ENCODE peak calls at places on chromosomes 3 and 15, in eight cellular contexts. One of them, this sample, is unnamed.

GRCh38 chr3:98246142-98246541 is 17.9 kb upstream of the OR5H6 start:
- DNase-seq in hepatic stellate cell: no peak
- DNase-seq in cardiac muscle cell: no peak
- DNase-seq in AG09309: no peak
- DNase-seq in effector CD4-positive, alpha-beta T cell: no peak
- DNase-seq in glutamatergic neuron: no peak
- DNase-seq in NCI-H446 treated with DMSO at 0.1 percent for 48 hours: no peak
- DNase-seq in D341Med: no peak
- DNase-seq in this sample: no peak

GRCh38 chr3:123692041-123692440 is 107.2 kb upstream of the HACD2 start:
- DNase-seq in hepatic stellate cell: no peak
- DNase-seq in cardiac muscle cell: no peak
- DNase-seq in AG09309: no peak
- DNase-seq in effector CD4-positive, alpha-beta T cell: no peak
- DNase-seq in glutamatergic neuron: no peak
- DNase-seq in NCI-H446 treated with DMSO at 0.1 percent for 48 hours: no peak
- DNase-seq in D341Med: no peak
- DNase-seq in this sample: no peak

GRCh38 chr3:114089675-114090074 is 33.1 kb downstream of the QTRT2 start:
- DNase-seq in hepatic stellate cell: no peak
- DNase-seq in cardiac muscle cell: no peak
- DNase-seq in AG09309: no peak
- DNase-seq in effector CD4-positive, alpha-beta T cell: no peak
- DNase-seq in glutamatergic neuron: no peak
- DNase-seq in NCI-H446 treated with DMSO at 0.1 percent for 48 hours: no peak
- DNase-seq in D341Med: no peak
- DNase-seq in this sample: no peak

GRCh38 chr3:30658328-30659052 is 52.1 kb downstream of the TGFBR2 start:
- DNase-seq in hepatic stellate cell: peak
- DNase-seq in cardiac muscle cell: no peak
- DNase-seq in AG09309: no peak
- DNase-seq in effector CD4-positive, alpha-beta T cell: peak
- DNase-seq in glutamatergic neuron: no peak
- DNase-seq in NCI-H446 treated with DMSO at 0.1 percent for 48 hours: no peak
- DNase-seq in D341Med: no peak
- DNase-seq in this sample: no peak

GRCh38 chr3:149801639-149802038 is 9.3 kb upstream of the ANKUB1 start:
- DNase-seq in hepatic stellate cell: no peak
- DNase-seq in cardiac muscle cell: no peak
- DNase-seq in AG09309: no peak
- DNase-seq in effector CD4-positive, alpha-beta T cell: no peak
- DNase-seq in glutamatergic neuron: no peak
- DNase-seq in NCI-H446 treated with DMSO at 0.1 percent for 48 hours: no peak
- DNase-seq in D341Med: no peak
- DNase-seq in this sample: no peak

GRCh38 chr15:62497356-62497755 is 332.3 kb upstream of the C2CD4B start:
- DNase-seq in hepatic stellate cell: no peak
- DNase-seq in cardiac muscle cell: no peak
- DNase-seq in AG09309: peak
- DNase-seq in effector CD4-positive, alpha-beta T cell: no peak
- DNase-seq in glutamatergic neuron: no peak
- DNase-seq in NCI-H446 treated with DMSO at 0.1 percent for 48 hours: no peak
- DNase-seq in D341Med: no peak
- DNase-seq in this sample: no peak

GRCh38 chr3:129428382-129429079 is at the start of gene EFCAB12:
- DNase-seq in hepatic stellate cell: peak
- DNase-seq in cardiac muscle cell: peak
- DNase-seq in AG09309: peak
- DNase-seq in effector CD4-positive, alpha-beta T cell: peak
- DNase-seq in glutamatergic neuron: peak
- DNase-seq in NCI-H446 treated with DMSO at 0.1 percent for 48 hours: peak
- DNase-seq in D341Med: peak
- DNase-seq in this sample: peak

GRCh38 chr3:30693470-30694120 is 87.2 kb downstream of the TGFBR2 start:
- DNase-seq in hepatic stellate cell: peak
- DNase-seq in cardiac muscle cell: peak
- DNase-seq in AG09309: peak
- DNase-seq in effector CD4-positive, alpha-beta T cell: peak
- DNase-seq in glutamatergic neuron: no peak
- DNase-seq in NCI-H446 treated with DMSO at 0.1 percent for 48 hours: peak
- DNase-seq in D341Med: peak
- DNase-seq in this sample: peak

GRCh38 chr3:183114779-183115178 is 15.5 kb upstream of the MCCC1 start:
- DNase-seq in hepatic stellate cell: no peak
- DNase-seq in cardiac muscle cell: no peak
- DNase-seq in AG09309: no peak
- DNase-seq in effector CD4-positive, alpha-beta T cell: no peak
- DNase-seq in glutamatergic neuron: no peak
- DNase-seq in NCI-H446 treated with DMSO at 0.1 percent for 48 hours: no peak
- DNase-seq in D341Med: no peak
- DNase-seq in this sample: no peak

GRCh38 chr15:68387288-68388143 is 44.4 kb downstream of the ITGA11 start:
- DNase-seq in hepatic stellate cell: no peak
- DNase-seq in cardiac muscle cell: no peak
- DNase-seq in AG09309: no peak
- DNase-seq in effector CD4-positive, alpha-beta T cell: no peak
- DNase-seq in glutamatergic neuron: no peak
- DNase-seq in NCI-H446 treated with DMSO at 0.1 percent for 48 hours: no peak
- DNase-seq in D341Med: no peak
- DNase-seq in this sample: no peak

GRCh38 chr3:184985586-184985985 is 167.3 kb downstream of the C3orf70 start:
- DNase-seq in hepatic stellate cell: no peak
- DNase-seq in cardiac muscle cell: no peak
- DNase-seq in AG09309: no peak
- DNase-seq in effector CD4-positive, alpha-beta T cell: no peak
- DNase-seq in glutamatergic neuron: no peak
- DNase-seq in NCI-H446 treated with DMSO at 0.1 percent for 48 hours: no peak
- DNase-seq in D341Med: no peak
- DNase-seq in this sample: no peak

GRCh38 chr3:122961146-122961545 is 66.4 kb downstream of the SEMA5B start:
- DNase-seq in hepatic stellate cell: no peak
- DNase-seq in cardiac muscle cell: no peak
- DNase-seq in AG09309: no peak
- DNase-seq in effector CD4-positive, alpha-beta T cell: no peak
- DNase-seq in glutamatergic neuron: no peak
- DNase-seq in NCI-H446 treated with DMSO at 0.1 percent for 48 hours: no peak
- DNase-seq in D341Med: no peak
- DNase-seq in this sample: no peak

GRCh38 chr15:69604050-69604378 is 151.4 kb downstream of the RPLP1 start:
- DNase-seq in hepatic stellate cell: no peak
- DNase-seq in cardiac muscle cell: no peak
- DNase-seq in AG09309: no peak
- DNase-seq in effector CD4-positive, alpha-beta T cell: no peak
- DNase-seq in glutamatergic neuron: no peak
- DNase-seq in NCI-H446 treated with DMSO at 0.1 percent for 48 hours: no peak
- DNase-seq in D341Med: no peak
- DNase-seq in this sample: no peak

GRCh38 chr3:89932882-89933281 is 825.5 kb downstream of the EPHA3 start:
- DNase-seq in hepatic stellate cell: no peak
- DNase-seq in cardiac muscle cell: no peak
- DNase-seq in AG09309: no peak
- DNase-seq in effector CD4-positive, alpha-beta T cell: no peak
- DNase-seq in glutamatergic neuron: no peak
- DNase-seq in NCI-H446 treated with DMSO at 0.1 percent for 48 hours: no peak
- DNase-seq in D341Med: no peak
- DNase-seq in this sample: no peak

GRCh38 chr3:46348811-46349482 is 5.0 kb upstream of the CCR2 start:
- DNase-seq in hepatic stellate cell: no peak
- DNase-seq in cardiac muscle cell: no peak
- DNase-seq in AG09309: no peak
- DNase-seq in effector CD4-positive, alpha-beta T cell: no peak
- DNase-seq in glutamatergic neuron: no peak
- DNase-seq in NCI-H446 treated with DMSO at 0.1 percent for 48 hours: no peak
- DNase-seq in D341Med: no peak
- DNase-seq in this sample: no peak

GRCh38 chr3:160781429-160781828 is 25.4 kb downstream of the PPM1L start:
- DNase-seq in hepatic stellate cell: no peak
- DNase-seq in cardiac muscle cell: no peak
- DNase-seq in AG09309: no peak
- DNase-seq in effector CD4-positive, alpha-beta T cell: no peak
- DNase-seq in glutamatergic neuron: no peak
- DNase-seq in NCI-H446 treated with DMSO at 0.1 percent for 48 hours: no peak
- DNase-seq in D341Med: no peak
- DNase-seq in this sample: no peak

GRCh38 chr15:80674245-80674614 is 20.9 kb upstream of the ABHD17C start:
- DNase-seq in hepatic stellate cell: no peak
- DNase-seq in cardiac muscle cell: no peak
- DNase-seq in AG09309: no peak
- DNase-seq in effector CD4-positive, alpha-beta T cell: no peak
- DNase-seq in glutamatergic neuron: no peak
- DNase-seq in NCI-H446 treated with DMSO at 0.1 percent for 48 hours: no peak
- DNase-seq in D341Med: no peak
- DNase-seq in this sample: no peak

GRCh38 chr3:138412821-138413531 is 21.4 kb upstream of the ESYT3 start:
- DNase-seq in hepatic stellate cell: peak
- DNase-seq in cardiac muscle cell: no peak
- DNase-seq in AG09309: no peak
- DNase-seq in effector CD4-positive, alpha-beta T cell: no peak
- DNase-seq in glutamatergic neuron: no peak
- DNase-seq in NCI-H446 treated with DMSO at 0.1 percent for 48 hours: no peak
- DNase-seq in D341Med: no peak
- DNase-seq in this sample: no peak